ENCODE peak calls at places on chromosome 19, in four cellular contexts. C is NCI-H774, Q is NCI-H446 treated with DMSO at 0.1 percent for 48 hours, F is HCT116. K is an unnamed sample.

GRCh38 chr19:604355-604754 is 14.7 kb downstream of the HCN2 start:
- DNase-seq in C (no peak), Q (no peak), F (no peak), K (no peak)

GRCh38 chr19:49939721-49940481 is 10.6 kb upstream of the NUP62 start:
- DNase-seq in C (no peak), Q (no peak), F (no peak), K (no peak)

GRCh38 chr19:30046522-30046921 is 104.5 kb downstream of the URI1 start:
- DNase-seq in C (no peak), Q (no peak), F (no peak), K (peak)

GRCh38 chr19:11784356-11784755 is 14.0 kb upstream of the ZNF491 start:
- DNase-seq in C (no peak), Q (no peak), F (no peak), K (no peak)

GRCh38 chr19:3636962-3637361 is 10.4 kb upstream of the CACTIN start:
- DNase-seq in C (no peak), Q (no peak), F (no peak), K (no peak)

GRCh38 chr19:56720281-56720680 is 48.7 kb upstream of the ZNF835 start:
- DNase-seq in C (peak), Q (no peak), F (no peak), K (no peak)

GRCh38 chr19:49387936-49388372 is at the start of gene KASH5:
- DNase-seq in C (peak), Q (no peak), F (no peak), K (no peak)

GRCh38 chr19:11179716-11180297 is 17.5 kb downstream of the KANK2 start:
- DNase-seq in C (no peak), Q (no peak), F (no peak), K (no peak)

GRCh38 chr19:46225558-46226004 is 4.0 kb upstream of the IGFL1 start:
- DNase-seq in C (no peak), Q (no peak), F (no peak), K (no peak)

GRCh38 chr19:47381653-47382279 is 32.7 kb downstream of the DHX34 start:
- DNase-seq in C (no peak), Q (no peak), F (no peak), K (no peak)

GRCh38 chr19:34995551-34995950 is 4.6 kb upstream of the GRAMD1A start:
- DNase-seq in C (no peak), Q (no peak), F (no peak), K (no peak)

GRCh38 chr19:2050991-2051770 is at the start of gene MKNK2:
- DNase-seq in C (peak), Q (peak), F (no peak), K (peak)

GRCh38 chr19:5434970-5435641 is 20.1 kb upstream of the ZNRF4 start:
- DNase-seq in C (no peak), Q (no peak), F (peak), K (no peak)

GRCh38 chr19:11169896-11170678 is 14.5 kb upstream of the SPC24 start:
- DNase-seq in C (no peak), Q (no peak), F (no peak), K (no peak)

GRCh38 chr19:48413879-48414623 is 20.6 kb downstream of the GRIN2D start:
- DNase-seq in C (no peak), Q (no peak), F (no peak), K (no peak)